ENCODE peak calls at places on chromosomes 11 and 22, in eight cellular contexts. N is HTR-8/SVneo; B is SW 1271; K is GM06990; E is coronary artery; T is heart left ventricle; I is activated CD4-positive, alpha-beta T cell treated with anti-CD3 and anti-CD28 coated beads, Interleukin-2, amount 50 U/mL, for 1 hour; G is head of caudate nucleus. Y is an unnamed sample.

GRCh38 chr11:99893803-99894202 is 793.3 kb upstream of the ARHGAP42 start:
- DNase-seq in B (no peak), E (no peak), I (no peak), N (no peak), G (no peak), K (no peak), T (no peak), Y (no peak)

GRCh38 chr11:67583319-67584204 is at the start of gene GSTP1:
- DNase-seq in E (peak), K (peak), N (peak), B (peak), I (peak), G (peak), T (peak), Y (peak)

GRCh38 chr11:65417221-65417701 is 5.3 kb upstream of the NEAT1 start:
- DNase-seq in E (peak), T (peak), B (no peak), I (no peak), N (no peak), G (peak), K (peak), Y (no peak)

GRCh38 chr22:19565921-19566598 is 41.9 kb upstream of the CLDN5 start:
- DNase-seq in T (no peak), I (no peak), K (no peak), B (no peak), N (no peak), E (no peak), G (no peak), Y (no peak)

GRCh38 chr11:32279672-32280071 is 155.7 kb downstream of the WT1 start:
- DNase-seq in K (no peak), G (no peak), E (no peak), N (no peak), B (no peak), T (no peak), I (no peak), Y (no peak)

GRCh38 chr11:30992513-30992849 is 377.1 kb downstream of the DCDC1 start:
- DNase-seq in I (no peak), E (no peak), N (no peak), K (no peak), G (no peak), B (no peak), T (no peak), Y (no peak)

GRCh38 chr11:122721964-122722266 is 66.4 kb downstream of the UBASH3B start:
- DNase-seq in I (no peak), K (no peak), N (peak), E (no peak), G (no peak), B (no peak), T (no peak), Y (no peak)

GRCh38 chr11:112118176-112118575 is 31.5 kb downstream of the SDHD start:
- DNase-seq in T (no peak), K (no peak), N (no peak), G (no peak), B (no peak), E (no peak), I (no peak), Y (no peak)

GRCh38 chr11:108871152-108871551 is 206.3 kb downstream of the DDX10 start:
- DNase-seq in B (peak), I (peak), N (no peak), G (no peak), K (no peak), E (no peak), T (no peak), Y (no peak)

Y was measured in esophagus muscularis mucosa.